ENCODE peak calls at places on chromosomes 4 and X, in eight cellular contexts. G is tibial nerve, I is A549, U is IMR-90, M is stomach, T is HCT116, O is prostate gland, P is ovary. W is an unnamed sample.

GRCh38 chr4:166324321-166324720 is 451.3 kb downstream of the TLL1 start:
- DNase-seq in I (peak), M (no peak), O (no peak), U (no peak), T (peak), G (no peak), P (no peak), W (peak)

GRCh38 chr4:76792418-76792817 is 105.5 kb downstream of the SOWAHB start:
- DNase-seq in T (no peak), U (no peak), M (no peak), O (no peak), G (no peak), I (no peak), P (no peak), W (no peak)

GRCh38 chrX:105210258-105210657 is 10.2 kb downstream of the TEX13A start:
- DNase-seq in I (no peak), G (no peak), T (no peak), U (no peak), M (no peak), P (no peak), O (no peak), W (no peak)

GRCh38 chr4:98517444-98518021 is 140.9 kb downstream of the TSPAN5 start:
- DNase-seq in I (peak), U (peak), P (no peak), G (no peak), O (no peak), M (no peak), T (no peak), W (no peak)

GRCh38 chr4:80948995-80949394 is 81.5 kb upstream of the BMP3 start:
- DNase-seq in P (no peak), I (no peak), M (no peak), U (no peak), G (no peak), T (no peak), O (no peak), W (no peak)

GRCh38 chr4:184255361-184255760 is 37.7 kb upstream of the ENPP6 start:
- DNase-seq in U (no peak), M (no peak), G (no peak), I (no peak), P (no peak), T (no peak), O (no peak), W (no peak)

GRCh38 chrX:66634272-66634671 is 4.6 kb downstream of the EDA2R start:
- DNase-seq in O (no peak), T (no peak), M (no peak), U (peak), G (no peak), P (no peak), I (no peak), W (no peak)

GRCh38 chr4:172980178-172980577 is 188.4 kb upstream of the GALNT7 start:
- DNase-seq in P (no peak), T (no peak), O (no peak), G (no peak), U (peak), M (no peak), I (peak), W (no peak)

GRCh38 chr4:16607241-16607640 is 291.2 kb downstream of the LDB2 start:
- DNase-seq in G (no peak), I (no peak), U (no peak), O (no peak), P (no peak), T (no peak), M (no peak), W (no peak)

GRCh38 chr4:135917016-135917415 is 1615.3 kb downstream of the PCDH18 start:
- DNase-seq in M (no peak), P (no peak), T (no peak), U (peak), G (no peak), O (no peak), I (no peak), W (no peak)

GRCh38 chr4:77581724-77582123 is 23.9 kb upstream of the CXCL13 start:
- DNase-seq in M (no peak), G (no peak), T (no peak), I (no peak), P (no peak), U (no peak), O (no peak), W (no peak)

GRCh38 chr4:8664031-8664805 is 71.7 kb downstream of the CPZ start:
- DNase-seq in M (no peak), G (no peak), P (no peak), U (no peak), O (no peak), I (no peak), T (no peak), W (no peak)

GRCh38 chrX:3518870-3519269 is 172.4 kb upstream of the MXRA5 start:
- DNase-seq in I (peak), U (peak), M (peak), P (no peak), T (peak), O (no peak), G (no peak), W (no peak)

GRCh38 chr4:891747-892146 is 40.4 kb downstream of the GAK start:
- DNase-seq in P (no peak), G (no peak), U (no peak), O (no peak), M (no peak), I (no peak), T (no peak), W (peak)

GRCh38 chr4:2419814-2420213 is 1.1 kb downstream of the CFAP99 start:
- DNase-seq in P (no peak), U (no peak), I (no peak), O (no peak), G (no peak), M (no peak), T (no peak), W (peak)

GRCh38 chr4:2417196-2417764 is 1.2 kb downstream of the ZFYVE28 start:
- DNase-seq in U (no peak), P (no peak), I (no peak), T (no peak), O (no peak), G (no peak), M (no peak), W (peak)

GRCh38 chr4:2416564-2417195 is 1.8 kb downstream of the ZFYVE28 start:
- DNase-seq in O (no peak), T (no peak), P (no peak), U (no peak), M (peak), G (no peak), I (no peak), W (peak)

GRCh38 chr4:2418652-2419571 is at the start of gene CFAP99:
- DNase-seq in M (peak), P (peak), I (peak), O (peak), G (peak), T (peak), U (peak), W (peak)

DNA sequence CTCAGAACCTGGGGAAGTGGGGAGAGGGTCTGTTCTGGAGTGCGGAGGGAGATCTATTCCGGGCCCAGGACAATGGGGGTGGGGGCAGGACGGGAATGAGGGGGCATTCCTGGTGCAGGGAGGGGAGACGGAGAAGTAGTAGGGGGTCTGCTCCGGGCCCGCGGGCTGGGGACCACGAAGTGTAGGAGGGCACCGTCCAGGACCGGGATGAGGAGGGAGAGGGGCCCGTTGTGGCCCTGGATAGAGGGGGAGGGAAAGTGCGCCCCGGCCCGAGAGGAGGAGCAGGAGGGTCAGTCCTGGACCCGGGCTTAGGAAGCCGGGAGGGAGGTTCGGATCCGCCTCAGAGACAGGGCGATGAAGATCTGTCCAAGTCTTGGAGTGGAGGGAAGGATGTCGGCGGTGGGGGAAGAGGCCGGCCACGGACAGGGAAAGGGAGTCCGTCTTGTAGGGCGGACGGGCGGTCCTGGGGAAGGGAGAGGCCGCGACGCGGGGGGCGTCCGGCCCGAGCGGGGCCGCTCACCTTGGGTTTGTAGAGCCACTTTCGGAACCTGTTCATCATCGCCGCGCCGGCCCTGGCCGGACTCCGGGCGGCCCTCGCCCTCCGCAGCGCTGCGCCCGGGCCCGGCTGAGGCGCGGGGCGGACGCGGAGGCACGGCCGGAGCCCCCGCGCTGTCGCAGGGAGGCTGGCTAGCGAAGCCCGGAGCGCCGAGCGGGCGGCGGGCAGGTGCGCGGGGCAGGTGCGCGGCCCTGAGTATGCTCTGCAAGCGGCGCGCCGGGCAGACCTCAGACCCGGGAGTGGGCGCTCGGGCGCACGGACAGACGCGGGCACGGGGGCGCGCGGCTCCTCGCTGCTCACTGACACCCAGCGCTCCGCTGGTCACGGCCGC is at the start of gene ZFYVE28:
- DNase-seq in U (no peak), O (no peak), T (no peak), G (no peak), I (peak), P (no peak), M (no peak), W (peak)
- TF ChIP-seq POLR2A in U (no peak), O (no peak), T (peak), G (peak), I (peak), P (no peak), M (no peak), W (no peak)

GRCh38 chr4:78938868-78939666 is at the start of gene PAQR3:
- DNase-seq in M (peak), O (peak), U (peak), I (peak), P (peak), G (peak), T (peak), W (peak)
- TF ChIP-seq POLR2A in M (no peak), O (peak), U (peak), I (peak), P (peak), G (peak), T (peak), W (peak)

GRCh38 chr4:38130884-38131283 is 170.7 kb downstream of the PTTG2 start:
- DNase-seq in M (no peak), P (no peak), O (no peak), G (no peak), U (no peak), T (no peak), I (no peak), W (no peak)

GRCh38 chr4:38131371-38132139 is 171.4 kb downstream of the PTTG2 start:
- DNase-seq in I (no peak), P (no peak), G (peak), M (no peak), O (no peak), U (no peak), T (no peak), W (no peak)

GRCh38 chr4:38129452-38129830 is 169.2 kb downstream of the PTTG2 start:
- DNase-seq in U (no peak), G (no peak), O (no peak), M (no peak), T (no peak), P (no peak), I (no peak), W (no peak)

GRCh38 chr4:38125816-38126215 is 165.6 kb downstream of the PTTG2 start:
- DNase-seq in U (peak), M (no peak), T (no peak), I (no peak), P (no peak), O (no peak), G (no peak), W (no peak)

GRCh38 chr4:38128478-38129451 is 168.6 kb downstream of the PTTG2 start:
- DNase-seq in T (peak), I (peak), U (peak), P (no peak), G (no peak), M (no peak), O (no peak), W (no peak)
- TF ChIP-seq POLR2A in T (no peak), I (no peak), U (no peak), P (no peak), G (no peak), M (no peak), O (no peak), W (no peak)

GRCh38 chr4:73705056-73705432 is 35.3 kb upstream of the CXCL8 start:
- DNase-seq in O (no peak), U (peak), M (no peak), G (no peak), I (peak), P (no peak), T (no peak), W (no peak)

GRCh38 chr4:73707269-73707875 is 33.0 kb upstream of the CXCL8 start:
- DNase-seq in G (no peak), P (no peak), I (no peak), U (no peak), T (no peak), O (no peak), M (no peak), W (no peak)

GRCh38 chr4:73707918-73708577 is 32.3 kb upstream of the CXCL8 start:
- DNase-seq in M (peak), G (no peak), O (peak), U (peak), T (peak), P (peak), I (peak), W (peak)

GRCh38 chr4:73705721-73706120 is 34.6 kb upstream of the CXCL8 start:
- DNase-seq in T (no peak), U (no peak), G (no peak), O (no peak), M (no peak), P (no peak), I (no peak), W (no peak)

GRCh38 chr4:73706811-73707210 is 33.6 kb upstream of the CXCL8 start:
- DNase-seq in U (no peak), O (no peak), G (no peak), T (no peak), I (no peak), P (no peak), M (no peak), W (no peak)
- TF ChIP-seq POLR2A in U (no peak), O (no peak), G (no peak), T (no peak), I (no peak), P (no peak), M (no peak), W (no peak)

DNA sequence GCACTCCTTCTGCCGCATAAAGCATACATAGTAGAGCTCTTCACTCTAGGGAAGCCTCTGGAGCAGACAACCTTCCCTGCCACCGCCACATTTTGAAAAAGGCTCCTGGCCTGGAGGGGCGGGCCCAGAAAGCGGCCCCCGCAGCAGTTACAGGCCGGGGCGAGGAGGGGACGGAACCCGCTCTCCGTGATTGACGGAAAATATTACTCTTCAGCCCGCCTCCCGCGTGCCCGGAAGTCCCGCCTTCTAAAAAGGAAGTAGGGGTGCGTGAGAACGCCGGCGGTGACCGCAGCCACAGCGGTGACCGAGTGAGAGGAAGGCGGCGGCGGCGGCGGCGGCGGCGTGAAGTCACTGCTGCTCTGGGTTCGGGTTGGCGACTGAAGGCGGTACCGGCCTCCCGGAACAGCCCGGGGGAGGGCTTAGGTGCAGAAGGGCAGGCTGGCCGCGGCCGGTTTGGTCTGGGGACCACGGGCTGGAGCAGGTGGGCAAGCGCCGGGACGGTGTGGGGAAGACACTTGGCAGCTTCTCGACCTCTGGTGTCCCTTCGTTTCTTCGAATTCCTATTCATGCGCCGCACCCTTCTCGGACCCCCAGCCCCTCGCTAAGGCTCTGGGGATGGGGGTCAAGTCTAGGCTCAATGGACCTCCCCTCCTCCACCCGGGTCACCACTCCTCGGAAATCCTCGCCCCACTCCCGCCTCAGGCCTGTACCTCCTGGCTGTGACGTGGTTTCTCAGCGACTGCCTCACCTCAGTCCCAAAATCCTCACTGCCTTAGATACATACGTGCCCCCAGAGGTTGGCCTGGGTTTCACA is at the start of gene HCCS:
- DNase-seq in G (peak), M (peak), I (peak), T (peak), O (peak), P (peak), U (peak), W (peak)
- TF ChIP-seq POLR2A in G (peak), M (no peak), I (peak), T (peak), O (peak), P (peak), U (peak), W (peak)

DNA sequence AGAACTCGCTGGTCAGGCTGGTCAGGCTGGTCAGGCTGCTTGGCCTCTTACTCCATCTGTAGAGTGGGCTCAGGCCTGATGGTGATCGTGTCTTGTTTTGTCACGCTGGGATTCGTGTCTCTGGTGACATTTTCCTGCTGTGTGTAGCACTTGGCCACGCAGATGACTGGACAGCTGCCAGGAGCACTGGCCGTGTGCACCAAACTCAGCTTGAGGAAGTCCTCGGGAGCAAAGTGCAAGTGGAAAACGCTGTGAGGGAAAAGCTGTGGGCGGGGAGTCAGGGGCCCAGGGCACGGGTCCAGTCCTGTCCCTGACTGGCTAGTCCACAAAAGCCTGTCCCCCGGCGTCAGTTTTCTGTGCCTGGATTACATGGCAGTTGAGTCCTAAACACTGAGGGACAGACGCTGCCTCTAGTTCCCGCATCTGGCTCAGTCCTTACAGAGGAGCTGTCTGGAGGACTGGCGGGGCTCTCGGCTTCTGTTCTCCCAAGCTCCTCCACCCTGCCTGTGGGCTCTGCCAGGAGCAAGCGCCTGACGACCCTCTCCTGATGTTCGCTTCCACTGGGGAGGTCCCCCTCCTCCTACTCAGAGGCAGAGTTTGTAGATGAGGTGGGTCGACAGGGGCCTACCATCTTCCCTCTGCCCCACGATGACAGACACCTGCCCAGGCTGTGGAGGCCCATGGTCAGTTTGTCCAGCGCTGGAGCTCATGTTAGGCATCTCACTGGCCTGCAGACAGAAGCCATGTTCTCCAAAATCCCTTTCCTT is 35.9 kb upstream of the GRPEL1 start:
- DNase-seq in P (peak), I (peak), G (peak), U (peak), M (peak), T (no peak), O (no peak), W (no peak)
- TF ChIP-seq POLR2A in P (no peak), I (no peak), G (no peak), U (no peak), M (no peak), T (no peak), O (no peak), W (no peak)

GRCh38 chr4:112145326-112145819 is at the start of gene FAM241A:
- DNase-seq in U (peak), M (peak), O (peak), I (peak), G (peak), P (peak), T (peak), W (peak)
- TF ChIP-seq POLR2A in U (peak), M (no peak), O (peak), I (peak), G (peak), P (peak), T (peak), W (peak)

GRCh38 chr4:158809611-158810486 is 41.0 kb downstream of the FNIP2 start:
- DNase-seq in I (peak), O (peak), U (peak), T (peak), P (no peak), M (no peak), G (peak), W (peak)
- TF ChIP-seq POLR2A in I (no peak), O (peak), U (no peak), T (no peak), P (no peak), M (no peak), G (peak), W (peak)

GRCh38 chr4:94831607-94832006 is 73.9 kb downstream of the BMPR1B start:
- DNase-seq in P (no peak), T (no peak), M (no peak), U (no peak), I (no peak), G (no peak), O (no peak), W (no peak)
- TF ChIP-seq POLR2A in P (no peak), T (no peak), M (no peak), U (no peak), I (no peak), G (no peak), O (no peak), W (no peak)